ENCODE peak calls at places on chromosome 18, in six cellular contexts. Z, N, Y, G, J and X are unnamed samples.

GRCh38 chr18:49725809-49726514 is 87.4 kb downstream of the ACAA2 start:
- DNase-seq in G (no peak), Y (peak), J (peak), Z (peak), N (no peak), X (peak)

GRCh38 chr18:54742654-54743053 is 85.6 kb upstream of the RAB27B start:
- DNase-seq in J (peak), Z (peak), Y (peak), G (peak), N (no peak), X (peak)

GRCh38 chr18:36697905-36698304 is 130.9 kb downstream of the TPGS2 start:
- DNase-seq in N (no peak), Z (peak), G (no peak), Y (peak), J (no peak), X (peak)

GRCh38 chr18:28875059-28875458 is 698.1 kb upstream of the CDH2 start:
- DNase-seq in N (no peak), Z (peak), Y (peak), J (no peak), G (no peak), X (peak)

GRCh38 chr18:31942301-31942998 is 478 bp downstream of the TRAPPC8 start:
- DNase-seq in J (no peak), N (peak), G (peak), Y (peak), Z (peak), X (no peak)

GRCh38 chr18:54393648-54394294 is 36.1 kb downstream of the C18orf54 start:
- DNase-seq in J (no peak), G (peak), Y (no peak), Z (no peak), N (no peak), X (no peak)

GRCh38 chr18:7886436-7886835 is 319.3 kb downstream of the PTPRM start:
- DNase-seq in G (no peak), N (no peak), Z (no peak), Y (no peak), J (no peak), X (no peak)

GRCh38 chr18:59386909-59387515 is 27.9 kb upstream of the LMAN1 start:
- DNase-seq in Y (no peak), N (no peak), G (no peak), Z (no peak), J (no peak), X (no peak)

GRCh38 chr18:9237982-9238381 is 96.6 kb upstream of the TWSG1 start:
- DNase-seq in N (no peak), Z (no peak), J (no peak), Y (no peak), G (no peak), X (no peak)

GRCh38 chr18:75256376-75256775 is 45.8 kb downstream of the TSHZ1 start:
- DNase-seq in G (no peak), Y (peak), N (no peak), J (no peak), Z (no peak), X (no peak)

GRCh38 chr18:24427484-24427883 is 1.0 kb downstream of the IMPACT start:
- DNase-seq in N (no peak), Y (peak), G (no peak), J (no peak), Z (peak), X (no peak)

GRCh38 chr18:76913583-76913982 is 91.2 kb downstream of the ZNF236 start:
- DNase-seq in J (no peak), Y (no peak), N (no peak), G (peak), Z (no peak), X (no peak)

GRCh38 chr18:21703241-21703820 is 1.2 kb downstream of the ABHD3 start:
- DNase-seq in G (peak), N (no peak), Z (no peak), Y (no peak), J (no peak), X (no peak)

GRCh38 chr18:3710712-3711269 is 260.8 kb downstream of the TGIF1 start:
- DNase-seq in N (peak), Z (no peak), J (no peak), G (peak), Y (no peak), X (no peak)

GRCh38 chr18:48164096-48164475 is 233.6 kb upstream of the SMAD2 start:
- DNase-seq in J (no peak), N (no peak), G (no peak), Z (no peak), Y (no peak), X (no peak)

GRCh38 chr18:11998182-11998581 is 16.9 kb downstream of the IMPA2 start:
- DNase-seq in Z (no peak), Y (no peak), G (no peak), N (peak), J (no peak), X (no peak)

GRCh38 chr18:22550366-22550765 is 132.7 kb upstream of the CTAGE1 start:
- DNase-seq in N (no peak), Y (peak), G (no peak), J (no peak), Z (peak), X (no peak)

GRCh38 chr18:56789004-56789888 is 138.1 kb downstream of the WDR7 start:
- DNase-seq in N (no peak), G (peak), Y (no peak), Z (no peak), J (no peak), X (no peak)

GRCh38 chr18:63823516-63824219 is 48.5 kb downstream of the SERPINB7 start:
- DNase-seq in J (no peak), N (peak), Y (no peak), G (peak), Z (peak), X (no peak)

GRCh38 chr18:56238576-56238975 is 399.8 kb downstream of the TXNL1 start:
- DNase-seq in G (no peak), N (no peak), Y (no peak), Z (no peak), J (no peak), X (no peak)

GRCh38 chr18:23487738-23488625 is 15.3 kb upstream of the RMC1 start:
- DNase-seq in N (peak), Z (peak), G (peak), J (no peak), Y (no peak), X (no peak)

GRCh38 chr18:9055185-9055584 is 47.3 kb upstream of the NDUFV2 start:
- DNase-seq in Y (peak), J (peak), Z (peak), G (no peak), N (no peak), X (peak)

GRCh38 chr18:30967701-30968100 is 74.8 kb downstream of the DSC3 start:
- DNase-seq in J (no peak), N (no peak), Y (no peak), G (no peak), Z (no peak), X (no peak)

GRCh38 chr18:36083729-36084128 is 16.4 kb upstream of the RPRD1A start:
- DNase-seq in J (no peak), N (no peak), Z (no peak), Y (no peak), G (no peak), X (no peak)

GRCh38 chr18:697771-698170 is 14.7 kb downstream of the ENOSF1 start:
- DNase-seq in J (no peak), Y (no peak), Z (no peak), N (no peak), G (no peak), X (no peak)

GRCh38 chr18:79740741-79741700 is 56.7 kb upstream of the KCNG2 start:
- DNase-seq in G (no peak), N (no peak), J (no peak), Z (no peak), Y (no peak), X (no peak)

GRCh38 chr18:24799176-24799575 is 338.7 kb downstream of the HRH4 start:
- DNase-seq in G (no peak), Z (no peak), N (no peak), J (no peak), Y (no peak), X (no peak)

GRCh38 chr18:24567199-24567598 is 106.8 kb downstream of the HRH4 start:
- DNase-seq in J (no peak), G (no peak), Z (peak), Y (peak), N (no peak), X (peak)

GRCh38 chr18:59005266-59005665 is 134.4 kb upstream of the SEC11C start:
- DNase-seq in Y (peak), J (no peak), G (no peak), N (no peak), Z (peak), X (peak)

GRCh38 chr18:68925268-68925667 is 127.4 kb downstream of the CCDC102B start:
- DNase-seq in Y (peak), N (no peak), J (no peak), Z (no peak), G (no peak), X (no peak)

GRCh38 chr18:939167-939566 is 34.5 kb downstream of the ADCYAP1 start:
- DNase-seq in G (no peak), N (no peak), Y (no peak), J (no peak), Z (peak), X (no peak)

GRCh38 chr18:22391571-22392359 is 25.9 kb downstream of the CTAGE1 start:
- DNase-seq in N (no peak), G (peak), J (peak), Z (peak), Y (peak), X (peak)

GRCh38 chr18:21706386-21706865 is 1.9 kb upstream of the ABHD3 start:
- DNase-seq in Y (no peak), Z (no peak), G (no peak), J (no peak), N (no peak), X (no peak)

GRCh38 chr18:23627325-23627724 is 35.4 kb downstream of the ANKRD29 start:
- DNase-seq in G (peak), J (peak), Y (peak), N (no peak), Z (peak), X (peak)

GRCh38 chr18:59446012-59446411 is 86.9 kb upstream of the LMAN1 start:
- DNase-seq in N (no peak), Z (peak), G (no peak), J (no peak), Y (peak), X (no peak)

GRCh38 chr18:79389689-79390088 is 6.0 kb upstream of the NFATC1 start:
- DNase-seq in Z (no peak), J (no peak), Y (no peak), G (no peak), N (no peak), X (no peak)

GRCh38 chr18:32158108-32158624 is 31.7 kb upstream of the MEP1B start:
- DNase-seq in Z (peak), Y (peak), G (peak), J (peak), N (peak), X (peak)

DNA sequence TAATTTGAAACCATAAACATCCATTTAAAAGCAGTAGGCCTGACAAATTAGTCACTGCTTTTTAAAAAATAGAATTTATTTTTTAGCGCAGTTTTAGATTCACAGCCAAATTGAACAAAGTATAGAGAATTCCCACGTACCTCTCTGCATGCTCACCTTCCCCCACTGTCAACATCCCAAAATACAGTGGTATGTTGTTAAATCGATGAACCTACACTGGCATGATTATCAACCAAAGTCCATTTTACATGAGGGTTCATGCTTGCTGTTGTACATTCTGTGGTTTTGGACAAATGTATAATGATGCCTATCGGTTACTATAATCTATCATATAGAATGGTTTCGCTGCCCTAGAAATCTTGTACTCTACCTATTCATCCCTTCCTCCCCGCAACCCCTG is 5.6 kb upstream of the ELOA2 start:
- DNase-seq in Y (no peak), G (no peak), J (no peak), N (no peak), Z (no peak), X (no peak)
- H3K4me3 ChIP-seq in Y (no peak), G (no peak), J (no peak), N (no peak), Z (no peak), X (no peak)

GRCh38 chr18:6479699-6480098 is 65.0 kb upstream of the L3MBTL4 start:
- DNase-seq in N (no peak), Z (no peak), Y (no peak), J (no peak), G (no peak), X (no peak)

GRCh38 chr18:6484659-6485058 is 69.9 kb upstream of the L3MBTL4 start:
- DNase-seq in J (no peak), N (no peak), G (no peak), Z (no peak), Y (no peak), X (no peak)

GRCh38 chr18:6486313-6486712 is 71.6 kb upstream of the L3MBTL4 start:
- DNase-seq in Y (no peak), N (no peak), Z (no peak), J (no peak), G (no peak), X (no peak)

GRCh38 chr18:6478111-6478510 is 63.4 kb upstream of the L3MBTL4 start:
- DNase-seq in Z (no peak), G (no peak), J (no peak), N (no peak), Y (no peak), X (no peak)

GRCh38 chr18:6482198-6482977 is 67.7 kb upstream of the L3MBTL4 start:
- DNase-seq in J (peak), N (peak), G (peak), Y (peak), Z (peak), X (no peak)
- TF ChIP-seq CTCF in J (peak), N (peak), G (peak), Y (peak), Z (peak), X (peak)

GRCh38 chr18:6270791-6271216 is 143.9 kb downstream of the L3MBTL4 start:
- DNase-seq in Y (no peak), G (no peak), J (no peak), N (no peak), Z (no peak), X (no peak)

GRCh38 chr18:6266212-6266611 is 148.5 kb downstream of the L3MBTL4 start:
- DNase-seq in J (no peak), Y (no peak), G (no peak), Z (no peak), N (no peak), X (no peak)

GRCh38 chr18:6271585-6271984 is 143.1 kb downstream of the L3MBTL4 start:
- DNase-seq in J (no peak), Z (no peak), Y (no peak), G (no peak), N (no peak), X (no peak)

GRCh38 chr18:6269933-6270332 is 144.8 kb downstream of the L3MBTL4 start:
- DNase-seq in N (no peak), J (no peak), Z (no peak), G (no peak), Y (no peak), X (no peak)
- H3K4me3 ChIP-seq in N (no peak), J (no peak), Z (no peak), G (no peak), Y (no peak), X (no peak)

GRCh38 chr18:69941183-69941582 is 6.5 kb downstream of the CD226 start:
- DNase-seq in Y (no peak), Z (no peak), N (no peak), J (no peak), G (no peak), X (no peak)

GRCh38 chr18:69944434-69944833 is 3.2 kb downstream of the CD226 start:
- DNase-seq in Z (no peak), Y (no peak), N (no peak), J (no peak), G (no peak), X (no peak)

GRCh38 chr18:69946608-69947155 is 991 bp downstream of the CD226 start:
- DNase-seq in Z (no peak), Y (no peak), N (no peak), G (no peak), J (no peak), X (no peak)

GRCh38 chr18:69945220-69946114 is 2.2 kb downstream of the CD226 start:
- DNase-seq in Y (no peak), J (no peak), G (no peak), Z (no peak), N (no peak), X (no peak)

GRCh38 chr18:69943021-69943420 is 4.7 kb downstream of the CD226 start:
- DNase-seq in N (no peak), Y (no peak), G (no peak), J (no peak), Z (no peak), X (no peak)
- TF ChIP-seq CTCF in N (no peak), Y (peak), G (no peak), J (no peak), Z (no peak), X (no peak)